ENCODE peak calls at places on chromosome 9, in ten cellular contexts. F is mucosa of descending colon, J is endodermal cell, V is keratinocyte, R is hepatocyte, N is GM23248, D is heart right ventricle, W is aorta, X is right lobe of liver, P is body of pancreas. S is an unnamed sample.

GRCh38 chr9:116365056-116365471 is 211.5 kb downstream of the PAPPA start:
- DNase-seq in F (peak; percentile 30), J (no peak), V (no peak), R (peak; percentile 70), N (peak; percentile 83), D (peak; percentile 73), W (peak; percentile 84), X (no peak), P (peak; percentile 61), S (no peak)

GRCh38 chr9:16289639-16290038 is 580.8 kb downstream of the BNC2 start:
- DNase-seq in F (no peak), J (no peak), V (no peak), R (no peak), N (peak; percentile 38), D (no peak), W (no peak), X (no peak), P (no peak), S (no peak)

GRCh38 chr9:137077758-137078693 is 709 bp downstream of the UAP1L1 start:
- DNase-seq in F (peak; percentile 74), J (peak; percentile 65), V (no peak), R (no peak), N (peak; percentile 27), D (no peak), W (peak; percentile 76), X (no peak), P (no peak), S (peak; percentile 31)

GRCh38 chr9:131738838-131739191 is 1.1 kb downstream of the RAPGEF1 start:
- DNase-seq in F (peak; percentile 65), J (no peak), V (no peak), R (peak; percentile 73), N (peak; percentile 33), D (no peak), W (no peak), X (peak; percentile 69), P (peak; percentile 52), S (no peak)

GRCh38 chr9:34123682-34124081 is 2.8 kb downstream of the DCAF12 start:
- DNase-seq in F (no peak), J (no peak), V (no peak), R (no peak), N (no peak), D (peak; percentile 22), W (no peak), X (no peak), P (no peak), S (no peak)

GRCh38 chr9:13213337-13213736 is 66.2 kb downstream of the MPDZ start:
- DNase-seq in F (no peak), J (no peak), V (no peak), R (no peak), N (peak; percentile 51), D (no peak), W (no peak), X (no peak), P (no peak), S (no peak)

GRCh38 chr9:110006657-110007056 is 201.3 kb downstream of the C9orf152 start:
- DNase-seq in F (no peak), J (peak; percentile 50), V (no peak), R (no peak), N (no peak), D (no peak), W (no peak), X (no peak), P (no peak), S (no peak)

GRCh38 chr9:136615631-136616306 is 46.9 kb upstream of the EGFL7 start:
- DNase-seq in F (peak; percentile 39), J (no peak), V (no peak), R (no peak), N (no peak), D (no peak), W (no peak), X (no peak), P (no peak), S (no peak)

GRCh38 chr9:14531424-14532269 is 161.6 kb downstream of the ZDHHC21 start:
- DNase-seq in F (no peak), J (no peak), V (no peak), R (no peak), N (no peak), D (no peak), W (no peak), X (no peak), P (no peak), S (no peak)

GRCh38 chr9:123541441-123541840 is 185.4 kb downstream of the CRB2 start:
- DNase-seq in F (no peak), J (no peak), V (no peak), R (no peak), N (peak; percentile 15), D (peak; percentile 19), W (no peak), X (no peak), P (no peak), S (no peak)

GRCh38 chr9:104682642-104683041 is 11.7 kb upstream of the OR13D1 start:
- DNase-seq in F (no peak), J (no peak), V (no peak), R (peak; percentile 61), N (peak; percentile 67), D (no peak), W (no peak), X (no peak), P (no peak), S (peak; percentile 46)

GRCh38 chr9:95627802-95628201 is 111.0 kb upstream of the PTCH1 start:
- DNase-seq in F (no peak), J (no peak), V (no peak), R (no peak), N (no peak), D (no peak), W (no peak), X (no peak), P (no peak), S (no peak)

GRCh38 chr9:127300886-127301447 is 36.4 kb downstream of the GARNL3 start:
- DNase-seq in F (no peak), J (no peak), V (no peak), R (no peak), N (no peak), D (no peak), W (no peak), X (no peak), P (no peak), S (no peak)

GRCh38 chr9:35923927-35924763 is 14.9 kb downstream of the SPAAR start:
- DNase-seq in F (no peak), J (no peak), V (no peak), R (peak; percentile 57), N (peak; percentile 97), D (no peak), W (no peak), X (peak; percentile 83), P (no peak), S (no peak)

GRCh38 chr9:14198544-14199510 is 115.1 kb downstream of the NFIB start:
- DNase-seq in F (peak; percentile 42), J (no peak), V (no peak), R (no peak), N (peak; percentile 63), D (peak; percentile 75), W (no peak), X (peak; percentile 81), P (peak; percentile 60), S (no peak)

GRCh38 chr9:101311759-101312420 is 72.9 kb downstream of the BAAT start:
- DNase-seq in F (no peak), J (no peak), V (peak; percentile 33), R (peak; percentile 94), N (peak; percentile 83), D (peak; percentile 47), W (no peak), X (no peak), P (no peak), S (no peak)

GRCh38 chr9:122005597-122005996 is 87.5 kb downstream of the TTLL11 start:
- DNase-seq in F (no peak), J (peak; percentile 60), V (no peak), R (peak; percentile 31), N (peak; percentile 63), D (no peak), W (no peak), X (no peak), P (no peak), S (no peak)

GRCh38 chr9:136629879-136630661 is 32.6 kb upstream of the EGFL7 start:
- DNase-seq in F (peak; percentile 79), J (peak; percentile 93), V (no peak), R (peak; percentile 80), N (peak; percentile 44), D (no peak), W (no peak), X (peak; percentile 77), P (peak; percentile 66), S (peak; percentile 48)

GRCh38 chr9:5553211-5553610 is 42.9 kb downstream of the PDCD1LG2 start:
- DNase-seq in F (no peak), J (no peak), V (no peak), R (no peak), N (peak; percentile 36), D (no peak), W (no peak), X (no peak), P (no peak), S (no peak)

GRCh38 chr9:77810637-77811119 is 162.6 kb upstream of the GNA14 start:
- DNase-seq in F (no peak), J (no peak), V (no peak), R (no peak), N (no peak), D (no peak), W (no peak), X (no peak), P (no peak), S (no peak)
- H3K4me1 ChIP-seq in F (peaks cover 14% of the 10 kb centered on the region), J (no peaks in the 10 kb centered on the region), V (peaks cover 42% of the 10 kb centered on the region), R (peaks cover 16% of the 10 kb centered on the region), N (peaks cover 36% of the 10 kb centered on the region), D (no peaks in the 10 kb centered on the region), W (no peaks in the 10 kb centered on the region), X (no peaks in the 10 kb centered on the region), P (peaks cover 7% of the 10 kb centered on the region), S (peaks cover 14% of the 10 kb centered on the region)

GRCh38 chr9:125782718-125783117 is 35.5 kb downstream of the PBX3 start:
- DNase-seq in F (no peak), J (no peak), V (no peak), R (no peak), N (no peak), D (no peak), W (no peak), X (no peak), P (no peak), S (no peak)
- H3K9me3 ChIP-seq in F (no peaks in the 10 kb centered on the region), J (peaks cover 23% of the 10 kb centered on the region), V (no peaks in the 10 kb centered on the region), R (peaks cover 4% of the 10 kb centered on the region), N (no peaks in the 10 kb centered on the region), D (no peaks in the 10 kb centered on the region), W (no peaks in the 10 kb centered on the region), X (no peaks in the 10 kb centered on the region), P (no peaks in the 10 kb centered on the region), S (no peaks in the 10 kb centered on the region)

GRCh38 chr9:71764438-71764837 is 3.9 kb downstream of the CEMIP2 start:
- DNase-seq in F (no peak), J (no peak), V (no peak), R (no peak), N (no peak), D (no peak), W (no peak), X (no peak), P (no peak), S (no peak)
- H3K4me1 ChIP-seq in F (peaks cover 54% of the 10 kb centered on the region), J (peaks cover 31% of the 10 kb centered on the region), V (peaks cover 58% of the 10 kb centered on the region), R (peaks cover 56% of the 10 kb centered on the region), N (peaks cover 66% of the 10 kb centered on the region), D (peaks cover 22% of the 10 kb centered on the region), W (peaks cover 2% of the 10 kb centered on the region), X (no peaks in the 10 kb centered on the region), P (peaks cover 83% of the 10 kb centered on the region), S (peaks cover 74% of the 10 kb centered on the region)

DNA sequence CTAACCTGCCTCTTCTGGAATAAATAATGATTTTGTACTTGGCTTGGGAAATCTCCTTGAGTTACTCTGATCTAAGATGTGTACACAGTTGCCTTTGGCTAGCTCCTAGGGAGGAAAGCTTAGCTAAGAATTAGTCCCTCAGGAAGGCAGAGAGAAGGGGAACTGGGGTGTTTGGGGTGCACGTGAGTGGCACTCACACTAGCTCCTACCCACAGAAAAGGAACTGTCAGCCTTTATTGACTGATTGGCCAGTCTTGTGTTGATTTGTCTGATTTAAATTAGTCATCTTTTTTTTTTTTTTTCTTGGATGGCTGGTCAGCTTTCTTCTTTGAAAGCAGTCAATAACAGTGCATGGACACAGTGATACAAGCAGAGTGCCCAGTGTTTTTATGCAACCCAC is 107.7 kb downstream of the DMRT2 start:
- DNase-seq in F (no peak), J (no peak), V (no peak), R (no peak), N (no peak), D (no peak), W (no peak), X (no peak), P (no peak), S (no peak)
- H3K9me3 ChIP-seq in F (no peaks in the 10 kb centered on the region), J (no peaks in the 10 kb centered on the region), V (no peaks in the 10 kb centered on the region), R (no peaks in the 10 kb centered on the region), N (no peaks in the 10 kb centered on the region), D (no peaks in the 10 kb centered on the region), W (no peaks in the 10 kb centered on the region), X (no peaks in the 10 kb centered on the region), P (no peaks in the 10 kb centered on the region), S (no peaks in the 10 kb centered on the region)

S was measured in CD4-positive, CD25-positive, alpha-beta regulatory T cell.